ENCODE peak calls at places on chromosomes 1 and 21, in ten cellular contexts. X is mesendoderm; O is small intestine; C is CD8-positive, alpha-beta memory T cell; U is HCT116; T is heart left ventricle; S is aorta; V is Panc1; A is upper lobe of right lung; P is trophoblast cell. M is an unnamed sample. For H3K4me1 and H3K27me3, the result is how much of the 10 kb centered on the place peaks cover.

GRCh38 chr1:224170748-224171478 is 12.1 kb upstream of the DEGS1 start:
- DNase-seq in X (peak), O (peak), C (peak), U (no peak), T (no peak), S (no peak), V (no peak), A (peak), P (peak), M (peak)

GRCh38 chr1:77889240-77889637 is 815 bp downstream of the NEXN start:
- DNase-seq in X (peak), O (no peak), C (no peak), U (no peak), T (no peak), S (no peak), V (no peak), A (no peak), P (peak), M (no peak)

GRCh38 chr1:6962390-6962955 is 177.2 kb downstream of the CAMTA1 start:
- DNase-seq in X (peak), O (peak), C (no peak), U (peak), T (peak), S (no peak), V (peak), A (no peak), P (no peak), M (no peak)

GRCh38 chr1:213549982-213550381 is 437.8 kb upstream of the PROX1 start:
- DNase-seq in X (no peak), O (no peak), C (no peak), U (no peak), T (no peak), S (no peak), V (no peak), A (no peak), P (no peak), M (no peak)

GRCh38 chr1:83023212-83023611 is 975.7 kb downstream of the TTLL7 start:
- DNase-seq in X (no peak), O (no peak), C (no peak), U (no peak), T (no peak), S (no peak), V (no peak), A (no peak), P (no peak), M (no peak)

GRCh38 chr1:34590211-34590623 is 164.6 kb upstream of the GJB5 start:
- DNase-seq in X (peak), O (no peak), C (no peak), U (peak), T (no peak), S (no peak), V (no peak), A (no peak), P (peak), M (peak)

GRCh38 chr1:52552236-52552504 is 722 bp downstream of the TUT4 start:
- DNase-seq in X (peak), O (peak), C (peak), U (no peak), T (peak), S (no peak), V (no peak), A (no peak), P (peak), M (peak)

GRCh38 chr1:178101654-178102053 is 7.8 kb downstream of the RASAL2 start:
- DNase-seq in X (peak), O (no peak), C (no peak), U (no peak), T (peak), S (no peak), V (no peak), A (no peak), P (no peak), M (no peak)

GRCh38 chr1:13809461-13810159 is 109.6 kb downstream of the PRDM2 start:
- DNase-seq in X (peak), O (peak), C (no peak), U (no peak), T (no peak), S (no peak), V (no peak), A (peak), P (peak), M (no peak)

GRCh38 chr1:27831568-27832410 is 1.2 kb downstream of the PPP1R8 start:
- DNase-seq in X (no peak), O (no peak), C (no peak), U (peak), T (no peak), S (no peak), V (no peak), A (no peak), P (no peak), M (no peak)

GRCh38 chr1:17692645-17693044 is 62.5 kb upstream of the ACTL8 start:
- DNase-seq in X (no peak), O (no peak), C (no peak), U (no peak), T (no peak), S (no peak), V (no peak), A (no peak), P (no peak), M (no peak)

GRCh38 chr1:87134625-87135024 is 194.1 kb upstream of the LMO4 start:
- DNase-seq in X (no peak), O (peak), C (no peak), U (no peak), T (no peak), S (no peak), V (no peak), A (no peak), P (no peak), M (no peak)

GRCh38 chr1:27412502-27412901 is 20.1 kb downstream of the GPR3 start:
- DNase-seq in X (no peak), O (no peak), C (no peak), U (no peak), T (no peak), S (no peak), V (no peak), A (no peak), P (no peak), M (no peak)

GRCh38 chr1:29698033-29698432 is 461.7 kb downstream of the PTPRU start:
- DNase-seq in X (peak), O (no peak), C (no peak), U (peak), T (no peak), S (no peak), V (no peak), A (peak), P (no peak), M (no peak)

GRCh38 chr21:17889171-17889570 is 70.0 kb upstream of the C21orf91 start:
- DNase-seq in X (no peak), O (no peak), C (no peak), U (no peak), T (no peak), S (no peak), V (no peak), A (no peak), P (no peak), M (no peak)

GRCh38 chr1:170682159-170682558 is 18.2 kb downstream of the PRRX1 start:
- DNase-seq in X (no peak), O (no peak), C (no peak), U (no peak), T (no peak), S (no peak), V (no peak), A (no peak), P (no peak), M (no peak)

GRCh38 chr1:5856246-5856815 is 135.9 kb downstream of the NPHP4 start:
- DNase-seq in X (peak), O (no peak), C (no peak), U (peak), T (no peak), S (no peak), V (no peak), A (no peak), P (no peak), M (no peak)

GRCh38 chr1:62484824-62485468 is 48.1 kb downstream of the USP1 start:
- DNase-seq in X (no peak), O (no peak), C (no peak), U (no peak), T (no peak), S (no peak), V (no peak), A (no peak), P (no peak), M (no peak)

GRCh38 chr1:162383091-162383490 is 1.6 kb downstream of the C1orf226 start:
- DNase-seq in X (no peak), O (no peak), C (no peak), U (no peak), T (no peak), S (no peak), V (no peak), A (no peak), P (no peak), M (no peak)

GRCh38 chr1:1199961-1200875 is 6.2 kb downstream of the TNFRSF18 start:
- DNase-seq in X (no peak), O (no peak), C (no peak), U (no peak), T (peak), S (peak), V (no peak), A (no peak), P (no peak), M (no peak)

GRCh38 chr1:200838676-200839445 is 33.9 kb upstream of the GPR25 start:
- DNase-seq in X (no peak), O (no peak), C (no peak), U (no peak), T (no peak), S (no peak), V (no peak), A (no peak), P (peak), M (no peak)

GRCh38 chr1:92043621-92044020 is 13.8 kb downstream of the EPHX4 start:
- DNase-seq in X (peak), O (no peak), C (no peak), U (no peak), T (no peak), S (no peak), V (no peak), A (no peak), P (no peak), M (no peak)

GRCh38 chr21:32182449-32182848 is 96.4 kb downstream of the MIS18A start:
- DNase-seq in X (no peak), O (no peak), C (no peak), U (no peak), T (no peak), S (no peak), V (no peak), A (no peak), P (no peak), M (no peak)

GRCh38 chr1:112698366-112699310 is 8.3 kb downstream of the RHOC start:
- DNase-seq in X (peak), O (peak), C (no peak), U (no peak), T (no peak), S (peak), V (no peak), A (no peak), P (peak), M (peak)

GRCh38 chr1:97906567-97907228 is 14.1 kb downstream of the DPYD start:
- DNase-seq in X (peak), O (no peak), C (no peak), U (no peak), T (no peak), S (peak), V (no peak), A (peak), P (no peak), M (peak)

DNA sequence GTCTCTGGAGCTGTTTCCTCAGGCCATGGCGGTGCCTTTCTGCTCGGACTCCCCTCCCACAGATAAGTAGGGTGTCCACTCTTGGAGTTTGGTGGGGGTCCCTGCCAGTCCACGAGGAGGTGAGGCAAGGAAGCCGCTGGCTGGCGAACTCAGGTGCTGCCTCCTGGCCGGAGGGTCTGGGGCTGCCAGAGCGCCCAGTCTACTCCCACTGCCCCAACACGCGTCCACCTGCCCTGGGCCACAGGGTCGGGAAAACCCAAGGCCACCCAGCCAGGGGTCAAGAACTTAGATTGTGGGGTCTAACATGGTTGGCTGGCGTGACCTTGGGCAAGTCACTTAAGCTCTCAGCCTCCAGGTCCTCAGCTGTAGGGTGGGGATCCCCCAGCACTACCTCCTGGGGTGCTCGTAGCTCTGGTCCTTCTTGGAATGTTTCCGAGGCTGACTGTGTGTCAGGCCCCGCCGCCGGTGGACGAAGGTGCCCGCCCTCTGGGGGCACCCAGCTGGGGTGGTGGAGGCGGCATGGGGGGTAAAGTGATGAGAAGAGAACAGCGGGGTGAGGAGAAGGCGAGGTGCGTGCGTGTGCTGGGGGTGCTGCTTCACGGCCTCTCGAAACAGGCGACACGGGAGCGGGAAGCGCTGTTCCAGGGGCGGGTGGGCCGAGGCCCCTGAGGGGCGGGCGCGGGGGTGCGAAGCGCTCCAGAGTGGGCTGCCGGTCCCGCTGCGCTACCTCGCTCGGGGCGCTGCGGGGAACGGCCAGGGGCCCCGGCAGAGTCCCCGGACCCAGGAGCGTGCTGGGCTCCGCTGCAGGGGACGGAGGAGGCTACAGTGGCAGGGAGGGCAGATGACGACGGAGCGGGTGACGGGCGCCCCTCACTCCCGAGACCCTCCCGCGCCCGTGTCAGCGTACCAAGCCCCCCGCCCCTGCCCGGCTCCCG is 1.2 kb downstream of the SH2D5 start:
- DNase-seq in X (no peak), O (no peak), C (peak), U (no peak), T (no peak), S (peak), V (no peak), A (peak), P (no peak), M (no peak)
- H3K4me1 ChIP-seq in X (under half), O (under half), C (under half), U (under half), T (under half), S (under half), V (under half), A (under half), P (under half), M (under half)

DNA sequence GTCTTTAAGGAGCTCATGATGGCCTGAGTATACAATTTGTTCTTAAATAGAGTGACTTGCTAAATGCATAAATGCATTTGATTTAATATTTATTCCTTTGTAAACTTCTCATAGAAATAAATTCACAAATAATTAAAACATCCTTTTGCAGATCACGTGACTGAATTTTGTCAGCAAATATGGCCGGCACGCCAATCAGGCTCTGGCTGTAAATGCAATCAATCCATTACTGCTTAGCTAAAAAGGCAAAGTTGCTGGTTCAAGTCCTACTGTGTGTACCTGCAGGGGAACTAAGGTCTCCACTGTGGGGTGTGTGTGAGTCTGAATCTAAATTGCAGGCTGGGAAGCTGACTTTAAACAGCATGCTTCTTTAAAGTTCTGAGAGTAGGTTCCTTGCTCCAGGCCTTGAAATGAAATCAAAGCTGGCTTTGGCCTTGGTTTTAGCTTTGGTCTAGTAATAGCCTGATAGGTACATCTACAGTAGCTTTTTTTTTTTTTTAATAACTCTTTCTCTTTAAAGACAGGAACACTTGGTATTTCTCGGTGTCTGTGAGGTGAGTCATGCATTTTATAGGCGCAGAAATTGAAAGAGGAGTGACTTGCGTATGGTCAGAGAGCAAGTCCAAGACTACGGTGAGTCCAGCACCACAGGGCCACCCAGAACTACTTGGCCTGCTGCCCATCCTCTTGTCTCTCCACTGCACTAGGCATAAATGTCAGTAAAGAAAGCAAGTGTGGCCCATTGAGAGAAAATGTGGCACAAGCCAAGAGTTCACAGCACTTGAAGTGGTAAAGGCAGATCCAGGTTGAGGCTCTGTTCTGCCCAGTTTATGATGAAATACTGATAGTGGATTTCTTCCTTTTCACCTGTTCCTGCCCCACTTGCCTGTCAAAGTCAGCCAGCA is 36.2 kb upstream of the LYST start:
- DNase-seq in X (no peak), O (peak), C (no peak), U (peak), T (no peak), S (no peak), V (peak), A (peak), P (no peak), M (peak)
- H3K27ac ChIP-seq in X (no peak), O (peak), C (no peak), U (peak), T (no peak), S (no peak), V (peak), A (peak), P (no peak), M (peak)

GRCh38 chr1:226518375-226518774 is 30.2 kb upstream of the STUM start:
- DNase-seq in X (no peak), O (no peak), C (no peak), U (no peak), T (no peak), S (no peak), V (no peak), A (no peak), P (no peak), M (no peak)
- H3K27me3 ChIP-seq in X (under half), O (under half), C (under half), U (under half), T (under half), S (under half), V (under half), A (under half), P (under half), M (under half)

GRCh38 chr1:94335447-94335846 is 82.7 kb upstream of the ABCD3 start:
- DNase-seq in X (no peak), O (no peak), C (no peak), U (no peak), T (no peak), S (no peak), V (no peak), A (no peak), P (no peak), M (no peak)
- H3K4me1 ChIP-seq in X (under half), O (under half), C (under half), U (under half), T (under half), S (under half), V (under half), A (under half), P (under half), M (under half)

GRCh38 chr1:230081751-230082150 is 14.7 kb downstream of the GALNT2 start:
- DNase-seq in X (no peak), O (no peak), C (no peak), U (no peak), T (no peak), S (no peak), V (no peak), A (no peak), P (no peak), M (no peak)

GRCh38 chr1:230083746-230084407 is 16.8 kb downstream of the GALNT2 start:
- DNase-seq in X (no peak), O (no peak), C (no peak), U (no peak), T (no peak), S (peak), V (no peak), A (no peak), P (no peak), M (no peak)

GRCh38 chr1:230084408-230085177 is 17.6 kb downstream of the GALNT2 start:
- DNase-seq in X (peak), O (no peak), C (no peak), U (peak), T (no peak), S (peak), V (peak), A (no peak), P (peak), M (no peak)

GRCh38 chr1:230085178-230085515 is 18.1 kb downstream of the GALNT2 start:
- DNase-seq in X (no peak), O (no peak), C (no peak), U (no peak), T (no peak), S (no peak), V (no peak), A (no peak), P (peak), M (no peak)

DNA sequence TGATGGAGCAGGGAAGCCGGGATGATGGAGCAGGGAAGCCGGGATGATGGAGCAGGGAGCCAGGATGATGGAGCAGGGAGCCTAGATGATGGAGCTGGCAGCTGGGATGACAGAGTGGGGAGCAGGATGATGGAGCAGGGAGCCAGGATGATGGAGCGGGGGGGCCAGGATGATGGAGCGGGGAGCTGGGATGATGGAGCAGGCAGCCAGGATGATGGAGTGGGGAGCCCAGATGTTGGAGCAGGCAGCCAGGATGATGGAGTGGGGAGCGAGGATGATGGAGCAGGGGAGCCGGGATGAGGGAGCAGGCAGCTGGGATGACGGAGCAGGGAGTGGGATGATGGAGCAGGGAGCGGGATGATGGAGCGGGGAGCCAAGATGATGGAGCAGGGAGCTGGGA is 16.0 kb downstream of the GALNT2 start:
- DNase-seq in X (no peak), O (no peak), C (no peak), U (no peak), T (no peak), S (no peak), V (no peak), A (no peak), P (no peak), M (no peak)
- H3K27ac ChIP-seq in X (no peak), O (no peak), C (no peak), U (peak), T (no peak), S (peak), V (peak), A (no peak), P (no peak), M (no peak)

DNA sequence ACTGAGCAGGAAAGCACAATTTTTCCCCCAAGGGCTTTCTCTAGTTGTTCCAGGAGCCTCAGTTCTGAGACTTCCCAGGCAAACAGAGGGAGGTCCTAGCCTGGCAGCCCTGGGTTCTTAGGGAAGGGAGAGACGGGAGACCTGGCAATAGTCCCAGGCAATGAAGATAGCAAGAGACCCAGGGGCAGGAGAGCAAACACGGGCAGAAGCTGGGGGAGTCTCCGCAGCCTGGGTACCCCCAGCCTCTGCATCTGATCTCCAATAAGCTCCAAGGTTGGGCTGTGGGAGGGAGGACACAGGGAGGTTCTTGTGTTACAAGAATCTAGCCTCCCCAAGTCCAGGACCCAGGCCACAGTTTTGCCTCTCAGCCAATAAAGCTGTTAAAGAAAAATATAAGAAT is 2.4 kb downstream of the BLACAT1 start:
- DNase-seq in X (no peak), O (no peak), C (no peak), U (no peak), T (no peak), S (no peak), V (no peak), A (no peak), P (no peak), M (no peak)
- H3K27me3 ChIP-seq in X (under half), O (under half), C (under half), U (under half), T (under half), S (under half), V (under half), A (half or more), P (under half), M (half or more)

GRCh38 chr21:44817506-44817880 is 369 bp downstream of the SUMO3 start:
- DNase-seq in X (peak), O (peak), C (peak), U (peak), T (peak), S (peak), V (no peak), A (peak), P (peak), M (peak)
- H3K4me1 ChIP-seq in X (under half), O (under half), C (under half), U (under half), T (under half), S (under half), V (under half), A (under half), P (under half), M (under half)

M was measured in left lung.